ENCODE peak calls at places on chromosomes 4 and X, in five cellular contexts. One of them, this sample, is unnamed.

GRCh38 chrX:132204629-132205028 is 14.6 kb downstream of the RAP2C start:
- DNase-seq in SJSA1: no peak
- DNase-seq in ascending aorta: no peak
- DNase-seq in psoas muscle: no peak
- DNase-seq in CD8-positive, alpha-beta memory T cell: no peak
- DNase-seq in this sample: no peak

GRCh38 chr4:139872274-139872673 is 206.7 kb downstream of the MGST2 start:
- DNase-seq in psoas muscle: no peak
- DNase-seq in CD8-positive, alpha-beta memory T cell: no peak
- DNase-seq in SJSA1: peak; percentile 56
- DNase-seq in ascending aorta: no peak
- DNase-seq in this sample: no peak

GRCh38 chr4:141786921-141787320 is 150.5 kb downstream of the IL15 start:
- DNase-seq in CD8-positive, alpha-beta memory T cell: no peak
- DNase-seq in SJSA1: no peak
- DNase-seq in ascending aorta: no peak
- DNase-seq in psoas muscle: no peak
- DNase-seq in this sample: no peak

GRCh38 chr4:76657443-76657842 is 222.4 kb downstream of the SHROOM3 start:
- DNase-seq in CD8-positive, alpha-beta memory T cell: no peak
- DNase-seq in ascending aorta: no peak
- DNase-seq in SJSA1: no peak
- DNase-seq in psoas muscle: no peak
- DNase-seq in this sample: no peak

GRCh38 chr4:126839066-126839465 is 793.7 kb upstream of the INTU start:
- DNase-seq in CD8-positive, alpha-beta memory T cell: no peak
- DNase-seq in SJSA1: no peak
- DNase-seq in psoas muscle: no peak
- DNase-seq in ascending aorta: no peak
- DNase-seq in this sample: no peak

GRCh38 chr4:45931151-45931550 is 192.7 kb downstream of the GABRG1 start:
- DNase-seq in ascending aorta: no peak
- DNase-seq in SJSA1: no peak
- DNase-seq in CD8-positive, alpha-beta memory T cell: no peak
- DNase-seq in psoas muscle: no peak
- DNase-seq in this sample: no peak

GRCh38 chrX:80420147-80420546 is at the start of gene TENT5D:
- DNase-seq in SJSA1: no peak
- DNase-seq in ascending aorta: no peak
- DNase-seq in CD8-positive, alpha-beta memory T cell: no peak
- DNase-seq in psoas muscle: no peak
- DNase-seq in this sample: no peak

GRCh38 chr4:109025471-109026076 is 262.7 kb upstream of the ETNPPL start:
- DNase-seq in ascending aorta: no peak
- DNase-seq in CD8-positive, alpha-beta memory T cell: no peak
- DNase-seq in SJSA1: no peak
- DNase-seq in psoas muscle: no peak
- DNase-seq in this sample: no peak

GRCh38 chr4:1502501-1502886 is 96.3 kb upstream of the NKX1-1 start:
- DNase-seq in psoas muscle: no peak
- DNase-seq in ascending aorta: peak; percentile 53
- DNase-seq in CD8-positive, alpha-beta memory T cell: no peak
- DNase-seq in SJSA1: no peak
- DNase-seq in this sample: no peak

GRCh38 chr4:142567199-142567598 is 278.9 kb downstream of the INPP4B start:
- DNase-seq in SJSA1: no peak
- DNase-seq in ascending aorta: no peak
- DNase-seq in psoas muscle: no peak
- DNase-seq in CD8-positive, alpha-beta memory T cell: peak; percentile 29
- DNase-seq in this sample: no peak

GRCh38 chr4:182449186-182449880 is 206.1 kb downstream of the TENM3 start:
- DNase-seq in SJSA1: peak; percentile 45
- DNase-seq in psoas muscle: no peak
- DNase-seq in ascending aorta: no peak
- DNase-seq in CD8-positive, alpha-beta memory T cell: no peak
- DNase-seq in this sample: no peak

GRCh38 chr4:150593996-150594395 is 12.0 kb downstream of the MAB21L2 start:
- DNase-seq in SJSA1: no peak
- DNase-seq in CD8-positive, alpha-beta memory T cell: no peak
- DNase-seq in ascending aorta: no peak
- DNase-seq in psoas muscle: no peak
- DNase-seq in this sample: no peak

GRCh38 chrX:150770623-150771022 is 77.4 kb downstream of the MTMR1 start:
- DNase-seq in ascending aorta: no peak
- DNase-seq in SJSA1: no peak
- DNase-seq in CD8-positive, alpha-beta memory T cell: no peak
- DNase-seq in psoas muscle: no peak
- DNase-seq in this sample: no peak

GRCh38 chr4:184331155-184331995 is 113.7 kb upstream of the ENPP6 start:
- DNase-seq in CD8-positive, alpha-beta memory T cell: no peak
- DNase-seq in psoas muscle: no peak
- DNase-seq in SJSA1: no peak
- DNase-seq in ascending aorta: no peak
- DNase-seq in this sample: no peak

GRCh38 chr4:1721666-1722550 is 587 bp downstream of the TACC3 start:
- DNase-seq in ascending aorta: no peak
- DNase-seq in SJSA1: no peak
- DNase-seq in CD8-positive, alpha-beta memory T cell: no peak
- DNase-seq in psoas muscle: no peak
- DNase-seq in this sample: no peak

GRCh38 chrX:2391869-2392606 is 108.7 kb downstream of the DHRSX start:
- DNase-seq in psoas muscle: no peak
- DNase-seq in ascending aorta: no peak
- DNase-seq in SJSA1: peak; percentile 92
- DNase-seq in CD8-positive, alpha-beta memory T cell: no peak
- DNase-seq in this sample: no peak

GRCh38 chr4:83340692-83341343 is 6.2 kb upstream of the HPSE start:
- DNase-seq in psoas muscle: no peak
- DNase-seq in SJSA1: no peak
- DNase-seq in CD8-positive, alpha-beta memory T cell: peak; percentile 53
- DNase-seq in ascending aorta: no peak
- DNase-seq in this sample: no peak

GRCh38 chrX:45767021-45767491 is 566.4 kb upstream of the DIPK2B start:
- DNase-seq in CD8-positive, alpha-beta memory T cell: no peak
- DNase-seq in ascending aorta: no peak
- DNase-seq in SJSA1: no peak
- DNase-seq in psoas muscle: no peak
- DNase-seq in this sample: no peak

GRCh38 chrX:150044556-150044955 is 106.3 kb upstream of the EOLA2 start:
- DNase-seq in SJSA1: no peak
- DNase-seq in ascending aorta: no peak
- DNase-seq in CD8-positive, alpha-beta memory T cell: no peak
- DNase-seq in psoas muscle: no peak
- DNase-seq in this sample: no peak

GRCh38 chrX:104918122-104918521 is 302.4 kb downstream of the TEX13A start:
- DNase-seq in SJSA1: no peak
- DNase-seq in psoas muscle: no peak
- DNase-seq in ascending aorta: no peak
- DNase-seq in CD8-positive, alpha-beta memory T cell: no peak
- DNase-seq in this sample: no peak

GRCh38 chrX:48468247-48468671 is 1.8 kb downstream of the SLC38A5 start:
- DNase-seq in ascending aorta: no peak
- DNase-seq in SJSA1: no peak
- DNase-seq in CD8-positive, alpha-beta memory T cell: no peak
- DNase-seq in psoas muscle: no peak
- DNase-seq in this sample: no peak

GRCh38 chr4:169270810-169271691 is at the start of gene SH3RF1:
- DNase-seq in SJSA1: peak; percentile 93
- DNase-seq in CD8-positive, alpha-beta memory T cell: no peak
- DNase-seq in ascending aorta: peak; percentile 95
- DNase-seq in psoas muscle: peak; percentile 94
- DNase-seq in this sample: peak; percentile 96

GRCh38 chr4:15004701-15005301 is 2.5 kb downstream of the CPEB2 start:
- DNase-seq in psoas muscle: peak; percentile 93
- DNase-seq in SJSA1: peak; percentile 52
- DNase-seq in CD8-positive, alpha-beta memory T cell: peak; percentile 31
- DNase-seq in ascending aorta: peak; percentile 92
- DNase-seq in this sample: peak; percentile 89

GRCh38 chr4:151415978-151416377 is 7.0 kb downstream of the FHIP1A start:
- DNase-seq in SJSA1: no peak
- DNase-seq in CD8-positive, alpha-beta memory T cell: no peak
- DNase-seq in psoas muscle: no peak
- DNase-seq in ascending aorta: no peak
- DNase-seq in this sample: no peak

GRCh38 chr4:52036875-52037274 is 1.2 kb downstream of the SGCB start:
- DNase-seq in ascending aorta: no peak
- DNase-seq in psoas muscle: no peak
- DNase-seq in CD8-positive, alpha-beta memory T cell: no peak
- DNase-seq in SJSA1: no peak
- DNase-seq in this sample: no peak

GRCh38 chr4:48139688-48140087 is 5.6 kb upstream of the TXK start:
- DNase-seq in SJSA1: no peak
- DNase-seq in psoas muscle: no peak
- DNase-seq in CD8-positive, alpha-beta memory T cell: peak; percentile 51
- DNase-seq in ascending aorta: no peak
- DNase-seq in this sample: peak; percentile 61

DNA sequence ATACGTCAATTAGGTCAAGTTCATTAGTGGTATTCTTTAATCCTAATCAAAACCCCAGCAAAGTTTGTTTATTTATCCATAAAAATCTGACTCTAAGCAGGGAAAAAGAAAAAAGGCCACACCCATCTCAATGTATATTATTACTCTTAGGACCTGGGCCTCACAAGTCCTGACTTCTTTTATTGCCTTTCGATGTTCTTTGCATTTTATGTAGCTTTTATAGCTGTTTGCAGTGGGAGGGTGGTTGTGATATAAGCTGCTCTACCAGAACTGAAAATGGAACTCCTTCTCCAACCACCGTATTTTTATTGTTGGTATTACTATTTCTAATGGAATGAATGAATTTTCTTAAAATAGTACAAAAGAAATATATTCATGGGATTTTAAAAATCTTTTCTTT is 163.3 kb upstream of the FAM47C start:
- DNase-seq in SJSA1: no peak
- DNase-seq in ascending aorta: no peak
- DNase-seq in CD8-positive, alpha-beta memory T cell: no peak
- DNase-seq in psoas muscle: no peak
- DNase-seq in this sample: no peak
- H3K27ac ChIP-seq in SJSA1: no peak overlapping the region
- H3K27ac ChIP-seq in ascending aorta: no peak overlapping the region
- H3K27ac ChIP-seq in CD8-positive, alpha-beta memory T cell: no peak overlapping the region
- H3K27ac ChIP-seq in psoas muscle: no peak overlapping the region
- H3K27ac ChIP-seq in this sample: no peak overlapping the region

GRCh38 chr4:95377511-95377910 is 171.3 kb downstream of the UNC5C start:
- DNase-seq in SJSA1: no peak
- DNase-seq in psoas muscle: no peak
- DNase-seq in CD8-positive, alpha-beta memory T cell: no peak
- DNase-seq in ascending aorta: no peak
- DNase-seq in this sample: no peak

GRCh38 chr4:95367824-95368223 is 180.9 kb downstream of the UNC5C start:
- DNase-seq in psoas muscle: no peak
- DNase-seq in ascending aorta: no peak
- DNase-seq in CD8-positive, alpha-beta memory T cell: no peak
- DNase-seq in SJSA1: no peak
- DNase-seq in this sample: no peak

DNA sequence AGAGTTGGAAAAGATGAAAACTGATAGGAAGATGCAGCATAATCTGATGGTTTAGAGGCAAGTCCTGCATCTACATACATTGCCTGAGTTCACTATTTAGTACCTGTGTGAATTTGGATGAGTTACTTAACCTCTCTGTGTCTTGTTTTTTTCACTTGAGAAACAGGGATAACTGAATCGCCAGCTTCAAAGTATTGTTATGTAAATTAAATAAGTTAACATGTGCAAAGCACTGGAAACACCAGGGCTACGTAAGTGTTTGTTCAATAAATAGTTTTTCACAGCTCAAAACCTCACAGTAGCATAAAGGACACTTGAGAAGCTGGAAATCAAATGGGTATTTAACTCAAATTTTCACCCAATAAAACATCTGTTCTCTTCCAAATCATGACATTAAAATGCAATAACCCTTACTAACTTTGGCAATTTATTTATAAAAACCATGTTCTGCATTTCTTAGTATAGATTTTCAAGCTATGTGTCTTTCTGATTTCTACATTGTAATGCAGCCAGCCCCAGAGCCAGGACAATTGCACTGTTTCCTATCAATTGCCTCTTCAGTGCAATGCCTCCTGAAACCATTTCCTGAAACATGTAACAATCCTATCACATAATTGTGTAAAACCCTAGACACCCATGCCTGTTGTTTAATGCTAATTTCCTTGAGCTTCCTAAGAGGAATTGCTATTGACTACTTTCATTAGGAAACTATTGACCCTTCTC is 177.2 kb downstream of the UNC5C start:
- DNase-seq in psoas muscle: no peak
- DNase-seq in CD8-positive, alpha-beta memory T cell: no peak
- DNase-seq in ascending aorta: no peak
- DNase-seq in SJSA1: no peak
- DNase-seq in this sample: no peak
- H3K27ac ChIP-seq in psoas muscle: no peak overlapping the region
- H3K27ac ChIP-seq in CD8-positive, alpha-beta memory T cell: no peak overlapping the region
- H3K27ac ChIP-seq in ascending aorta: no peak overlapping the region
- H3K27ac ChIP-seq in SJSA1: no peak overlapping the region
- H3K27ac ChIP-seq in this sample: no peak overlapping the region

GRCh38 chrX:136122207-136122606 is 25.1 kb upstream of the FHL1 start:
- DNase-seq in psoas muscle: no peak
- DNase-seq in SJSA1: no peak
- DNase-seq in ascending aorta: no peak
- DNase-seq in CD8-positive, alpha-beta memory T cell: no peak
- DNase-seq in this sample: no peak
- H3K27ac ChIP-seq in psoas muscle: no peak overlapping the region
- H3K27ac ChIP-seq in SJSA1: no peak overlapping the region
- H3K27ac ChIP-seq in ascending aorta: peak overlapping the region; percentile 45
- H3K27ac ChIP-seq in CD8-positive, alpha-beta memory T cell: no peak overlapping the region
- H3K27ac ChIP-seq in this sample: no peak overlapping the region

GRCh38 chr4:99104153-99104552 is 15.6 kb upstream of the ADH5 start:
- DNase-seq in CD8-positive, alpha-beta memory T cell: no peak
- DNase-seq in ascending aorta: no peak
- DNase-seq in SJSA1: no peak
- DNase-seq in psoas muscle: no peak
- DNase-seq in this sample: no peak

GRCh38 chr4:99100876-99101275 is 12.3 kb upstream of the ADH5 start:
- DNase-seq in SJSA1: no peak
- DNase-seq in ascending aorta: no peak
- DNase-seq in psoas muscle: no peak
- DNase-seq in CD8-positive, alpha-beta memory T cell: no peak
- DNase-seq in this sample: no peak

GRCh38 chr4:99103166-99103565 is 14.6 kb upstream of the ADH5 start:
- DNase-seq in SJSA1: no peak
- DNase-seq in psoas muscle: no peak
- DNase-seq in CD8-positive, alpha-beta memory T cell: no peak
- DNase-seq in ascending aorta: no peak
- DNase-seq in this sample: no peak

GRCh38 chr4:99102634-99103033 is 14.0 kb upstream of the ADH5 start:
- DNase-seq in ascending aorta: no peak
- DNase-seq in psoas muscle: no peak
- DNase-seq in SJSA1: no peak
- DNase-seq in CD8-positive, alpha-beta memory T cell: no peak
- DNase-seq in this sample: no peak

DNA sequence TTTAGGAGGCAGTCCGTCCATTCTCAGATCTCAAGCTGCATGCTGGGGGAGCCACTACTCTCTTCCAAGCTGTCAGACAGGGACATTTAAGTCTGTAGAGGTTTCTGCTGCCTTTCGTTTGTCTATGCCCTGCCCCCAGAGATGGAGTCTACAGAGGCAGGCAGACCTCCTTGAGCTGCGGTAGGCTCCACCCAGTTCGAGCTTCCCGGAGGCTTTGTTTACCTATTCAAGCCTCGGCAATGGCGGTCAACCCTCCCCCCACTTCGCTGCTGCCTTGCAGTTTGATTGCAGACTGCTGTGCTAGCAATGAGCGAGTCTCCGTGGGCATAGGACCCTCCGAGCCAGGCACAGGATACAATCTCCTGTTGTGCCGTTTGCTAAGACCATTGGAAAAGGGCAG is 10.7 kb upstream of the ADH5 start:
- DNase-seq in ascending aorta: no peak
- DNase-seq in CD8-positive, alpha-beta memory T cell: no peak
- DNase-seq in SJSA1: no peak
- DNase-seq in psoas muscle: no peak
- DNase-seq in this sample: no peak
- H3K27ac ChIP-seq in ascending aorta: no peak overlapping the region
- H3K27ac ChIP-seq in CD8-positive, alpha-beta memory T cell: no peak overlapping the region
- H3K27ac ChIP-seq in SJSA1: no peak overlapping the region
- H3K27ac ChIP-seq in psoas muscle: no peak overlapping the region
- H3K27ac ChIP-seq in this sample: no peak overlapping the region

This sample was measured in right cardiac atrium.